ENCODE peak calls at places on chromosomes 1 and 21, in six cellular contexts. One of them, this sample, is unnamed.

GRCh38 chr21:43814215-43815106 is 25.1 kb downstream of the RRP1 start:
- DNase-seq in H1: peak; percentile 69
- DNase-seq in IMR-90: no peak
- DNase-seq in mesenchymal stem cell: no peak
- DNase-seq in H9: peak; percentile 55
- DNase-seq in neuronal stem cell: no peak
- DNase-seq in this sample: peak; percentile 41

GRCh38 chr1:197521118-197521739 is 253.2 kb downstream of the CRB1 start:
- DNase-seq in H1: no peak
- DNase-seq in IMR-90: peak; percentile 44
- DNase-seq in mesenchymal stem cell: peak; percentile 53
- DNase-seq in H9: no peak
- DNase-seq in neuronal stem cell: peak; percentile 36
- DNase-seq in this sample: peak; percentile 62

GRCh38 chr1:28173980-28174297 is 2.6 kb downstream of the PTAFR start:
- DNase-seq in H1: no peak
- DNase-seq in IMR-90: peak; percentile 67
- DNase-seq in mesenchymal stem cell: no peak
- DNase-seq in H9: no peak
- DNase-seq in neuronal stem cell: no peak
- DNase-seq in this sample: no peak

GRCh38 chr1:224205438-224205840 is 22.4 kb downstream of the DEGS1 start:
- DNase-seq in H1: no peak
- DNase-seq in IMR-90: peak; percentile 91
- DNase-seq in mesenchymal stem cell: peak; percentile 97
- DNase-seq in H9: no peak
- DNase-seq in neuronal stem cell: no peak
- DNase-seq in this sample: peak; percentile 27

GRCh38 chr21:42646076-42646825 is 7.2 kb upstream of the PDE9A start:
- DNase-seq in H1: no peak
- DNase-seq in IMR-90: no peak
- DNase-seq in mesenchymal stem cell: no peak
- DNase-seq in H9: no peak
- DNase-seq in neuronal stem cell: no peak
- DNase-seq in this sample: no peak

GRCh38 chr1:110174961-110175360 is 24.7 kb downstream of the SLC6A17 start:
- DNase-seq in H1: no peak
- DNase-seq in IMR-90: peak; percentile 18
- DNase-seq in mesenchymal stem cell: peak; percentile 15
- DNase-seq in H9: no peak
- DNase-seq in neuronal stem cell: no peak
- DNase-seq in this sample: peak; percentile 13

GRCh38 chr1:107698161-107698560 is 266.8 kb downstream of the VAV3 start:
- DNase-seq in H1: no peak
- DNase-seq in IMR-90: no peak
- DNase-seq in mesenchymal stem cell: no peak
- DNase-seq in H9: no peak
- DNase-seq in neuronal stem cell: no peak
- DNase-seq in this sample: no peak

GRCh38 chr1:32151319-32151787 is 28.1 kb upstream of the TXLNA start:
- DNase-seq in H1: no peak
- DNase-seq in IMR-90: peak; percentile 90
- DNase-seq in mesenchymal stem cell: peak; percentile 80
- DNase-seq in H9: no peak
- DNase-seq in neuronal stem cell: no peak
- DNase-seq in this sample: no peak

GRCh38 chr1:145978860-145979745 is 14.6 kb downstream of the POLR3GL start:
- DNase-seq in H1: peak; percentile 67
- DNase-seq in IMR-90: peak; percentile 100
- DNase-seq in mesenchymal stem cell: peak; percentile 100
- DNase-seq in H9: peak; percentile 95
- DNase-seq in neuronal stem cell: peak; percentile 87
- DNase-seq in this sample: peak; percentile 97

GRCh38 chr1:111909010-111909409 is 80.5 kb downstream of the KCND3 start:
- DNase-seq in H1: no peak
- DNase-seq in IMR-90: no peak
- DNase-seq in mesenchymal stem cell: no peak
- DNase-seq in H9: no peak
- DNase-seq in neuronal stem cell: no peak
- DNase-seq in this sample: no peak

GRCh38 chr1:98792123-98792522 is 130.6 kb downstream of the SNX7 start:
- DNase-seq in H1: no peak
- DNase-seq in IMR-90: peak; percentile 34
- DNase-seq in mesenchymal stem cell: peak; percentile 36
- DNase-seq in H9: no peak
- DNase-seq in neuronal stem cell: no peak
- DNase-seq in this sample: no peak

GRCh38 chr1:15172405-15173259 is 19.1 kb downstream of the TMEM51 start:
- DNase-seq in H1: no peak
- DNase-seq in IMR-90: peak; percentile 51
- DNase-seq in mesenchymal stem cell: peak; percentile 51
- DNase-seq in H9: no peak
- DNase-seq in neuronal stem cell: no peak
- DNase-seq in this sample: no peak

GRCh38 chr1:27536767-27537166 is 46.8 kb upstream of the WASF2 start:
- DNase-seq in H1: peak; percentile 66
- DNase-seq in IMR-90: peak; percentile 82
- DNase-seq in mesenchymal stem cell: peak; percentile 81
- DNase-seq in H9: peak; percentile 66
- DNase-seq in neuronal stem cell: peak; percentile 45
- DNase-seq in this sample: no peak

GRCh38 chr21:15063081-15063820 is 1.5 kb downstream of the NRIP1 start:
- DNase-seq in H1: no peak
- DNase-seq in IMR-90: peak; percentile 18
- DNase-seq in mesenchymal stem cell: peak; percentile 36
- DNase-seq in H9: no peak
- DNase-seq in neuronal stem cell: no peak
- DNase-seq in this sample: no peak

GRCh38 chr1:23521588-23521987 is 9.4 kb downstream of the E2F2 start:
- DNase-seq in H1: no peak
- DNase-seq in IMR-90: no peak
- DNase-seq in mesenchymal stem cell: no peak
- DNase-seq in H9: peak; percentile 60
- DNase-seq in neuronal stem cell: no peak
- DNase-seq in this sample: no peak

GRCh38 chr1:4652631-4653327 is 1.6 kb upstream of the AJAP1 start:
- DNase-seq in H1: peak; percentile 91
- DNase-seq in IMR-90: no peak
- DNase-seq in mesenchymal stem cell: peak; percentile 22
- DNase-seq in H9: peak; percentile 79
- DNase-seq in neuronal stem cell: peak; percentile 62
- DNase-seq in this sample: peak; percentile 46

GRCh38 chr1:182235604-182235951 is 156.0 kb downstream of the GLUL start:
- DNase-seq in H1: no peak
- DNase-seq in IMR-90: no peak
- DNase-seq in mesenchymal stem cell: no peak
- DNase-seq in H9: no peak
- DNase-seq in neuronal stem cell: no peak
- DNase-seq in this sample: no peak

GRCh38 chr1:17768651-17769241 is 13.6 kb downstream of the ACTL8 start:
- DNase-seq in H1: no peak
- DNase-seq in IMR-90: peak; percentile 92
- DNase-seq in mesenchymal stem cell: peak; percentile 84
- DNase-seq in H9: no peak
- DNase-seq in neuronal stem cell: no peak
- DNase-seq in this sample: no peak

GRCh38 chr1:40844079-40844478 is 18.1 kb downstream of the CITED4 start:
- DNase-seq in H1: no peak
- DNase-seq in IMR-90: no peak
- DNase-seq in mesenchymal stem cell: no peak
- DNase-seq in H9: no peak
- DNase-seq in neuronal stem cell: no peak
- DNase-seq in this sample: no peak

GRCh38 chr1:235919797-235920475 is 53.2 kb upstream of the LYST start:
- DNase-seq in H1: no peak
- DNase-seq in IMR-90: peak; percentile 84
- DNase-seq in mesenchymal stem cell: peak; percentile 64
- DNase-seq in H9: peak; percentile 52
- DNase-seq in neuronal stem cell: no peak
- DNase-seq in this sample: no peak

GRCh38 chr1:229205854-229206253 is 65.1 kb upstream of the RAB4A start:
- DNase-seq in H1: peak; percentile 44
- DNase-seq in IMR-90: no peak
- DNase-seq in mesenchymal stem cell: no peak
- DNase-seq in H9: no peak
- DNase-seq in neuronal stem cell: no peak
- DNase-seq in this sample: no peak

GRCh38 chr1:229207916-229208315 is 63.0 kb upstream of the RAB4A start:
- DNase-seq in H1: no peak
- DNase-seq in IMR-90: no peak
- DNase-seq in mesenchymal stem cell: no peak
- DNase-seq in H9: no peak
- DNase-seq in neuronal stem cell: no peak
- DNase-seq in this sample: peak; percentile 69

GRCh38 chr1:229203991-229204632 is 66.8 kb upstream of the RAB4A start:
- DNase-seq in H1: peak; percentile 44
- DNase-seq in IMR-90: no peak
- DNase-seq in mesenchymal stem cell: no peak
- DNase-seq in H9: no peak
- DNase-seq in neuronal stem cell: no peak
- DNase-seq in this sample: no peak

GRCh38 chr1:229203030-229203751 is 67.7 kb upstream of the RAB4A start:
- DNase-seq in H1: peak; percentile 82
- DNase-seq in IMR-90: peak; percentile 74
- DNase-seq in mesenchymal stem cell: peak; percentile 82
- DNase-seq in H9: peak; percentile 95
- DNase-seq in neuronal stem cell: peak; percentile 95
- DNase-seq in this sample: peak; percentile 99

GRCh38 chr1:229204863-229205777 is 65.8 kb upstream of the RAB4A start:
- DNase-seq in H1: peak; percentile 43
- DNase-seq in IMR-90: peak; percentile 82
- DNase-seq in mesenchymal stem cell: peak; percentile 56
- DNase-seq in H9: no peak
- DNase-seq in neuronal stem cell: no peak
- DNase-seq in this sample: no peak
- H3K4ac ChIP-seq in H1: no peak overlapping the region
- H3K4ac ChIP-seq in IMR-90: peak overlapping the region; percentile 50
- H3K4ac ChIP-seq in mesenchymal stem cell: no peak overlapping the region
- H3K4ac ChIP-seq in H9: no peak overlapping the region
- H3K4ac ChIP-seq in neuronal stem cell: no peak overlapping the region
- H3K4ac ChIP-seq in this sample: peak overlapping the region; percentile 30

GRCh38 chr1:229810140-229810539 is 184.1 kb downstream of the URB2 start:
- DNase-seq in H1: no peak
- DNase-seq in IMR-90: no peak
- DNase-seq in mesenchymal stem cell: no peak
- DNase-seq in H9: no peak
- DNase-seq in neuronal stem cell: no peak
- DNase-seq in this sample: no peak

GRCh38 chr1:229812148-229812547 is 186.1 kb downstream of the URB2 start:
- DNase-seq in H1: no peak
- DNase-seq in IMR-90: no peak
- DNase-seq in mesenchymal stem cell: no peak
- DNase-seq in H9: no peak
- DNase-seq in neuronal stem cell: no peak
- DNase-seq in this sample: no peak

GRCh38 chr1:229803601-229804217 is 177.7 kb downstream of the URB2 start:
- DNase-seq in H1: no peak
- DNase-seq in IMR-90: no peak
- DNase-seq in mesenchymal stem cell: no peak
- DNase-seq in H9: no peak
- DNase-seq in neuronal stem cell: no peak
- DNase-seq in this sample: peak; percentile 75

GRCh38 chr1:229812693-229813092 is 186.6 kb downstream of the URB2 start:
- DNase-seq in H1: no peak
- DNase-seq in IMR-90: no peak
- DNase-seq in mesenchymal stem cell: no peak
- DNase-seq in H9: no peak
- DNase-seq in neuronal stem cell: no peak
- DNase-seq in this sample: no peak

GRCh38 chr1:229808272-229808671 is 182.2 kb downstream of the URB2 start:
- DNase-seq in H1: no peak
- DNase-seq in IMR-90: no peak
- DNase-seq in mesenchymal stem cell: no peak
- DNase-seq in H9: no peak
- DNase-seq in neuronal stem cell: no peak
- DNase-seq in this sample: no peak
- H3K9me3 ChIP-seq in H1: peaks cover 13% of the 10 kb centered on the region
- H3K9me3 ChIP-seq in IMR-90: peaks cover 7% of the 10 kb centered on the region
- H3K9me3 ChIP-seq in mesenchymal stem cell: peaks cover 30% of the 10 kb centered on the region
- H3K9me3 ChIP-seq in H9: peaks cover 13% of the 10 kb centered on the region
- H3K9me3 ChIP-seq in neuronal stem cell: no peaks in the 10 kb centered on the region
- H3K9me3 ChIP-seq in this sample: peaks cover 10% of the 10 kb centered on the region

DNA sequence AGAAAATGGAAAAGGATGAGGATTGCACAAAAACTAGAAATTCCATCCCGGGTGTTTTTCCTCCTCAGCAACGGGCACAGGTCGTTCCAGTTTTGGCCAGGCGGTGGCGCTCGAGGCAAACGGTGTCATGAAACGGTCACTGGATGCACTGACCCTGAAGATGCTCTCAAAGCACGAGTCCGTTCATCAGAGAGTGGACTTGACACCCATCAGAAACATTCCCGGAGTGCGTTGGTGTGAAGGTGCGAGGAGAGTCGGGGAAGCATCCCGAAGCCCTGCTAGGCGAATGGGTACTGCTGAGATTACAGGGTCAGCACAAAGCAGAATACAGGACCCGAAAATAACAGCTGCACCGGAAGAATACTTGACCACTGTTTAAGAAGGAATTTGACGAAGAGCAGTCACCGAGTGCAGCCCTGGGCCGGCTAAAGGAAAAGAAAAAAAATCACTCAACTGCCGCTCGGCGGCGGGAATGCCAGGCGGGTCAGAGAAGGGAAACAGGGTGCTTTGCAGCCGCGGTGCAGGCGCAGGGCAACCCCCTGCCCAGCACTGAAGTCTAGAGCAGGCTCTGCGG is 71.7 kb upstream of the ETS2 start:
- DNase-seq in H1: peak; percentile 100
- DNase-seq in IMR-90: peak; percentile 80
- DNase-seq in mesenchymal stem cell: peak; percentile 91
- DNase-seq in H9: peak; percentile 84
- DNase-seq in neuronal stem cell: peak; percentile 85
- DNase-seq in this sample: peak; percentile 91
- H3K9ac ChIP-seq in H1: no peak overlapping the region
- H3K9ac ChIP-seq in IMR-90: peak overlapping the region; percentile 43
- H3K9ac ChIP-seq in mesenchymal stem cell: peak overlapping the region; percentile 24
- H3K9ac ChIP-seq in H9: no peak overlapping the region
- H3K9ac ChIP-seq in neuronal stem cell: no peak overlapping the region
- H3K9ac ChIP-seq in this sample: no peak overlapping the region

DNA sequence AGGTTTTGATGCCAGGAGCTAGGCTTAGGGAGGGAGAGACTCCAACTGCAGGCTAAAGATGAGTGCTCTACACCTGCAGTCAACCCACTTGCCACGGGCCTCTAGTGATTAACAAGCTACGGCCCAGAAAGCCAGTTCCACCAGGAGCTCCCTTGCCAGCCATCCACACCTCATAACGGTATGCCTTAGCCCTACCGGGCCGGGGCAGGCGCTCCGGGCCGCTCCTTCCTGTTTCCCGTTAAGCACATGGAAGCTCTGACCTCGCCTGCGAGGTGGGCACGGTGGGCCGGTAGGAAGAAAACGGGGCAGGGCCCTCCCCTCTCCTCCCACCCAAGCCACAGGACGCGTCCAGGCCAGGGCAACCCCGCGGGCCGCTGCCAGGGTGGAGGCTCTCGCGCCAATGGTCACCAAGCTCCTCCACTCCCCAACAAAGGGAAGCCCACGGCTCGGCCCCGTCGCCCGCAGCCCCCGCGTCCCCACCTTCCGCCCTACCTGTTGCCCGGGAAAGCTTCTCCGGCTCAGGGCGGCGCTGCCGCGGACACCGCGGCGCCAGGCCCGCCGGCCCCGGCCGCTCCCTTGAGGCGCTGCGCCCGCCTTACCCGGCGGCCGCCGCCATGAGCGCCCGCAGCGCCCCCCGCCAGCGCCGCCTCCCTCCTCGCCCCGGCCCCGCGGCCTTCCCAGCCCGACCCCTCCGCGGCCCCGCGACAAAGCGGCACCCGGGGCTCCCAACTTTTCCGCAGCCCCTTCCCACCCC is 632 bp downstream of the CERS2 start:
- DNase-seq in H1: peak; percentile 65
- DNase-seq in IMR-90: no peak
- DNase-seq in mesenchymal stem cell: peak; percentile 23
- DNase-seq in H9: peak; percentile 41
- DNase-seq in neuronal stem cell: no peak
- DNase-seq in this sample: peak; percentile 29
- H3K4ac ChIP-seq in H1: no peak overlapping the region
- H3K4ac ChIP-seq in IMR-90: peak overlapping the region; percentile 93
- H3K4ac ChIP-seq in mesenchymal stem cell: peak overlapping the region; percentile 96
- H3K4ac ChIP-seq in H9: no peak overlapping the region
- H3K4ac ChIP-seq in neuronal stem cell: peak overlapping the region; percentile 7
- H3K4ac ChIP-seq in this sample: peak overlapping the region; percentile 90